ENCODE peak calls at places on chromosomes 4 and X, in ten cellular contexts. I is heart left ventricle, N is AG09309, M is bronchial epithelial cell, R is heart right ventricle, Q is lower leg skin, O is ovary, U is BE2C, K is astrocyte of the spinal cord, G is AG04450. J is an unnamed sample.

GRCh38 chrX:142977128-142977914 is 48.4 kb upstream of the SPANXN4 start:
- DNase-seq in I (no peak), N (no peak), M (no peak), R (no peak), Q (no peak), O (no peak), U (no peak), K (no peak), G (no peak), J (peak)

GRCh38 chrX:80808854-80809493 is 703 bp downstream of the BRWD3 start:
- DNase-seq in I (peak), N (no peak), M (peak), R (peak), Q (no peak), O (peak), U (peak), K (peak), G (no peak), J (peak)

GRCh38 chr4:3213101-3213416 is 35.9 kb upstream of the MSANTD1 start:
- DNase-seq in I (no peak), N (no peak), M (no peak), R (no peak), Q (no peak), O (no peak), U (no peak), K (no peak), G (no peak), J (no peak)

GRCh38 chr4:4518747-4519146 is 23.1 kb downstream of the STX18 start:
- DNase-seq in I (no peak), N (no peak), M (no peak), R (no peak), Q (no peak), O (no peak), U (no peak), K (no peak), G (no peak), J (no peak)

GRCh38 chr4:182893490-182893889 is 23.7 kb downstream of the DCTD start:
- DNase-seq in I (no peak), N (no peak), M (no peak), R (no peak), Q (no peak), O (no peak), U (no peak), K (no peak), G (no peak), J (no peak)

GRCh38 chr4:24560770-24561415 is 23.5 kb downstream of the DHX15 start:
- DNase-seq in I (no peak), N (no peak), M (no peak), R (no peak), Q (no peak), O (no peak), U (no peak), K (peak), G (no peak), J (no peak)

GRCh38 chr4:113756005-113756410 is 5.5 kb downstream of the CAMK2D start:
- DNase-seq in I (no peak), N (no peak), M (peak), R (no peak), Q (no peak), O (no peak), U (no peak), K (peak), G (no peak), J (peak)

GRCh38 chr4:103498161-103499070 is 221.4 kb downstream of the TACR3 start:
- DNase-seq in I (no peak), N (peak), M (peak), R (no peak), Q (no peak), O (no peak), U (no peak), K (peak), G (no peak), J (peak)

GRCh38 chr4:82043081-82043808 is 330.5 kb downstream of the HNRNPD start:
- DNase-seq in I (no peak), N (no peak), M (peak), R (no peak), Q (no peak), O (no peak), U (no peak), K (no peak), G (no peak), J (no peak)

DNA sequence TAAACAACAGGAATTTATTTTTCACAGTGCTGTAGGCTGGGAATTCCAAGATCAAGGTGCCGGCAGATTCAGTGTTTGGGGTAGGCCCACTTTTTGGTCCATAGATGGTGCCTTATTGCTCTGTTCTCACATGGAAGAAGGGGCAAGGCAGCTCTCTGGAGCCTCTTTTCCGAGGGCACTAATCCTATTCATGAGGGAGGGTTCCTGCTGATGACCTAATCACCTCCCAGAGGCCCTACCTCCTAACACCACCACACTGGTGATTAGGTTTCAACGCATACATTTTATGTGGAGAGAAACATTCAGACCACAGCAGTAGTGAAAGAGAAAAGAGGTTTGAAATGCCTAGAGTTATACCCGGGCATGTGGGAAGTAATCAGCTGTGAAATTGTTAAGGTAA is 1.4 kb upstream of the POLA1 start:
- DNase-seq in I (no peak), N (no peak), M (no peak), R (no peak), Q (no peak), O (no peak), U (no peak), K (no peak), G (no peak), J (no peak)
- TF ChIP-seq CTCF in I (no peak), N (no peak), M (no peak), R (no peak), Q (no peak), O (no peak), U (no peak), K (no peak), G (no peak), J (no peak)

DNA sequence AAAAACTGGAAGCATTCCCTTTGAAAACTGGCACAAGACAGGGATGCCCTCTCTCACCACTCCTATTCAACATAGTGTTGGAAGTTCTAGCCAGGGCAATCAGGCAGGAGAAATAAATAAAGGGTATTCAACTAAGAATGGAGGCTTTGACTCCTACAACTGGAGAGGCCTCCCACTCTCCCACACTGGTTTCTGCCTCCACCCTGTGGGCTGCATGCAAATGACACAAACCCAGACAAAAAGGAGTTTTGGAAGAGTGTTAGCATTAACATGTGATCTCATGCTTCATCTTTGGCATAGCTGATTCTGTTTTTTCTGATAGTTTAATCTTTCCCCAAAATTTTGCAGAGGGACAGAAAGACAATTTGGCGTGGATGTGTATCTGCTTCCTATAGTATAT is 80.8 kb upstream of the IQCM start:
- DNase-seq in I (no peak), N (peak), M (peak), R (no peak), Q (no peak), O (no peak), U (no peak), K (peak), G (no peak), J (no peak)
- TF ChIP-seq CTCF in I (peak), N (peak), M (peak), R (peak), Q (no peak), O (no peak), U (peak), K (peak), G (peak), J (no peak)

GRCh38 chrX:70774223-70774622 is 134.3 kb downstream of the TEX11 start:
- DNase-seq in I (no peak), N (no peak), M (no peak), R (no peak), Q (no peak), O (no peak), U (no peak), K (no peak), G (no peak), J (no peak)

DNA sequence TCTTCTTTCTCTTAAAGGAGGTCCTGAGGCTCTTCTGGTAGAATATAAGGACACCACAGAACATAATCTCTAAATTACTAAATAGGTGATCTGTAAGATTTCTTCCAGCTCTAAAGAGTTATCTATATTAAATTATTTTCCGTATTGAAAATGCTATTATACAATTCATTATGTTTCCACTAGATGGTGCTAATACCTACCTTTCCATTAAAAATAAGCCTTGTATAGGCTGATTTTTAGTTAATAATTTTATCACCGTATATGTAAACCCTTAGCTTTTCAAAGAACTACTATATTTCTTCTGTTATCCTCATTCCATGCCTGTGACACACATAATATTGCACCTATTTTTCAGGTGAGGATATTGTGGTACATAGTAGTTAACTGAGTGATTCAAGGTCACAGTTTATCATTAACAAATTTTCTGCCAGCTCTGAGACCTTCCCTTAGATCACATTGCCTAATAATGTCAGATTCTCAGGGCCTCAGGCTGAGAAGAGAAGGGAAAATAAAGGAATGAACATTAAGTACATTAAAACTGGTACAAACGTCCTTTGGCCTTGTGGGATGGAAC is 138.8 kb downstream of the TEX11 start:
- DNase-seq in I (no peak), N (no peak), M (peak), R (no peak), Q (no peak), O (no peak), U (no peak), K (peak), G (no peak), J (peak)
- TF ChIP-seq CTCF in I (peak), N (peak), M (no peak), R (peak), Q (no peak), O (no peak), U (no peak), K (peak), G (peak), J (no peak)

DNA sequence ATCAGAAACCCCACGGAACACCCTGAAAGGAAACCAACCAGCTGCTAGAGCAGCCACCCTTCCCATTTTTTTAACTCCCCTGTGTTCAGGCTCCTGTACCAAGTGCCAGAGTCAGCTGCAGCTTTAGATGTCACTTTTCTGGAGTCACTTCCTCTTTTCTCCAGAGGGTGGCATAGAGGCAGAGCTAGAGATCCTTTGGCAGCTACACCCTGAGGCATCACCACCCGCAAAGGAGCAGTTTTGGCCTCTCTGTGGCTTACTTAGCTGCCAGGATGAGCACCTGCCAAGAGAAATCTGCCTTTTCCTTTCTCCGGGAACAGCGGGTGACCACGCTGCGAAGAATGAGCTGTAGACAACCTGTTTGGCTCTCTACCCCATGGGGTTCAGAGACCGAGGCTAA is 58.0 kb upstream of the CHRDL1 start:
- DNase-seq in I (no peak), N (no peak), M (peak), R (peak), Q (peak), O (no peak), U (no peak), K (peak), G (no peak), J (no peak)
- TF ChIP-seq CTCF in I (peak), N (peak), M (peak), R (peak), Q (no peak), O (no peak), U (peak), K (peak), G (peak), J (no peak)

GRCh38 chr4:104693601-104694201 is 199.0 kb upstream of the CXXC4 start:
- DNase-seq in I (no peak), N (no peak), M (peak), R (no peak), Q (no peak), O (no peak), U (no peak), K (peak), G (no peak), J (no peak)
- TF ChIP-seq CTCF in I (peak), N (no peak), M (peak), R (peak), Q (no peak), O (no peak), U (peak), K (peak), G (peak), J (no peak)

DNA sequence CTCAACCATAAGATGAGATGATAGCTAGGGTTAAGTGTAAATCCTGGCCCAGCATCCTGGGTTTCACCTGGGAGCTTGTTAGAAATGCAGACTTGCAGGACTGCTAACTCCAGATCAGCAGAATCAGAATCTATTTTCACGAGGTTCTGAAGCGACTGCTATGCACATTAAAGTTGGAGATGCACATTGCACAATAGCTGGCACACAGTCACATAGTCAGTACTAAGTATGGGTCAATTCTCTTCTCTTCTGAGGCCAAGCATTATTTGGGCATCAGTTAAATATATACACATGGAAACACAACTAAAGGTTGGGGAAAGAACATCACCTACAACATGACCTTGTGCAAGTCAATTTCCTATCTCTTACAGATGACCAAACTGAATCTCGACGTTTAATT is 155.1 kb upstream of the FGF13 start:
- DNase-seq in I (no peak), N (no peak), M (no peak), R (no peak), Q (no peak), O (no peak), U (no peak), K (no peak), G (no peak), J (no peak)
- TF ChIP-seq CTCF in I (no peak), N (no peak), M (no peak), R (no peak), Q (no peak), O (no peak), U (no peak), K (no peak), G (no peak), J (no peak)

DNA sequence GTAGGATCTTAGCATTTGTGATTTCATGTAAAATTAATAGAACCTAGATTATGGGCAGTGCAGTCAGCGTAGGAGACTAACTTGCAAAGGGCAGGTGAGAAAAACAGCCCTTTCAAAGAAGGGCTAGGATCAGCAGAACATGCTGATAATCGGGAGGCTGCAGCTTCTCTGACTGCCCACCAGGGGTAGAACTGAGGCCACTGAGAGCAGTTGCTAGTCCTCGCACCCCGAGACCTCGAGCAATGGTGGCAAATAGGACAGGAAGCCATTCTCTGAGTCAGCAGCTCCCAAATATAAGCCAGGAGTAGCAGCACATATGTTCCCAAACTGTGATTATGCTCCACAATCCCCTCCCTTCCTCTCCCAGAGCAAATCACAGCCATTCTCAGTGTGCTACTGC is 186.4 kb downstream of the MSL3 start:
- DNase-seq in I (no peak), N (no peak), M (peak), R (no peak), Q (no peak), O (no peak), U (no peak), K (peak), G (no peak), J (peak)
- TF ChIP-seq CTCF in I (peak), N (peak), M (peak), R (peak), Q (no peak), O (no peak), U (no peak), K (peak), G (peak), J (no peak)

GRCh38 chrX:136572030-136572429 is 40.0 kb downstream of the VGLL1 start:
- DNase-seq in I (no peak), N (no peak), M (no peak), R (no peak), Q (no peak), O (no peak), U (no peak), K (no peak), G (no peak), J (no peak)
- TF ChIP-seq CTCF in I (no peak), N (no peak), M (no peak), R (no peak), Q (no peak), O (no peak), U (peak), K (no peak), G (no peak), J (no peak)

GRCh38 chrX:70436380-70436779 is 8.3 kb upstream of the DLG3 start:
- DNase-seq in I (no peak), N (no peak), M (no peak), R (no peak), Q (no peak), O (no peak), U (peak), K (no peak), G (no peak), J (no peak)
- TF ChIP-seq CTCF in I (no peak), N (no peak), M (no peak), R (peak), Q (no peak), O (no peak), U (peak), K (peak), G (no peak), J (no peak)